ENCODE peak calls at places on chromosomes 5 and 9, in six cellular contexts. I, M, D, Y, O and A are unnamed samples.

GRCh38 chr5:149153193-149153750 is 12.0 kb downstream of the ABLIM3 start:
- DNase-seq in Y (no peak), O (no peak), D (no peak), M (no peak), I (no peak), A (no peak)

GRCh38 chr5:32540446-32540845 is 44.9 kb upstream of the SUB1 start:
- DNase-seq in I (no peak), D (no peak), M (no peak), Y (no peak), O (no peak), A (no peak)

GRCh38 chr9:108186996-108187395 is 668.8 kb downstream of the ACTL7B start:
- DNase-seq in D (no peak), I (no peak), Y (no peak), M (no peak), O (no peak), A (no peak)

GRCh38 chr9:74373348-74373747 is 123.8 kb upstream of the RORB start:
- DNase-seq in D (no peak), M (no peak), O (no peak), Y (no peak), I (no peak), A (no peak)

GRCh38 chr9:37827483-37828165 is 27.0 kb downstream of the DCAF10 start:
- DNase-seq in M (no peak), I (no peak), D (no peak), O (no peak), Y (no peak), A (no peak)

GRCh38 chr9:92159058-92159457 is 43.8 kb upstream of the SPTLC1 start:
- DNase-seq in D (no peak), I (no peak), O (no peak), M (no peak), Y (no peak), A (no peak)

GRCh38 chr5:155587458-155587857 is 573.9 kb downstream of the KIF4B start:
- DNase-seq in Y (no peak), D (no peak), M (no peak), I (no peak), O (no peak), A (no peak)

GRCh38 chr9:111752455-111752854 is 42.3 kb downstream of the SHOC1 start:
- DNase-seq in D (no peak), Y (no peak), M (no peak), I (no peak), O (no peak), A (no peak)

GRCh38 chr5:88842784-88843183 is 40.2 kb downstream of the MEF2C start:
- DNase-seq in O (no peak), I (no peak), Y (no peak), M (no peak), D (no peak), A (no peak)

GRCh38 chr9:124135813-124136365 is 121.9 kb upstream of the NEK6 start:
- DNase-seq in I (no peak), M (no peak), O (no peak), D (peak), Y (no peak), A (no peak)

GRCh38 chr5:94983861-94984535 is 300.9 kb downstream of the MCTP1 start:
- DNase-seq in D (no peak), I (no peak), Y (no peak), M (no peak), O (no peak), A (peak)

GRCh38 chr5:73186976-73187375 is 14.0 kb downstream of the TMEM174 start:
- DNase-seq in Y (no peak), O (no peak), M (no peak), I (no peak), D (no peak), A (no peak)

GRCh38 chr5:10421841-10422691 is 19.6 kb upstream of the ROPN1L start:
- DNase-seq in I (peak), O (no peak), M (no peak), D (no peak), Y (no peak), A (no peak)

GRCh38 chr9:82149647-82150046 is 161.1 kb downstream of the SPATA31D1 start:
- DNase-seq in O (no peak), I (no peak), Y (no peak), M (no peak), D (no peak), A (no peak)
- TF ChIP-seq POLR2A in O (no peak), I (no peak), Y (no peak), M (no peak), D (no peak), A (no peak)

GRCh38 chr5:53381-54174 is 38.4 kb upstream of the PLEKHG4B start:
- DNase-seq in M (no peak), D (no peak), I (no peak), O (no peak), Y (no peak), A (no peak)
- TF ChIP-seq POLR2A in M (no peak), D (no peak), I (no peak), O (no peak), Y (no peak), A (no peak)

GRCh38 chr5:78984611-78985406 is at the start of gene ARSB:
- DNase-seq in D (peak), O (peak), Y (peak), I (peak), M (peak), A (peak)
- TF ChIP-seq POLR2A in D (no peak), O (peak), Y (no peak), I (peak), M (peak), A (peak)

GRCh38 chr5:132495672-132496630 is 5.4 kb upstream of the IRF1 start:
- DNase-seq in O (peak), D (peak), I (peak), M (peak), Y (peak), A (peak)
- TF ChIP-seq POLR2A in O (no peak), D (no peak), I (peak), M (peak), Y (peak), A (peak)

DNA sequence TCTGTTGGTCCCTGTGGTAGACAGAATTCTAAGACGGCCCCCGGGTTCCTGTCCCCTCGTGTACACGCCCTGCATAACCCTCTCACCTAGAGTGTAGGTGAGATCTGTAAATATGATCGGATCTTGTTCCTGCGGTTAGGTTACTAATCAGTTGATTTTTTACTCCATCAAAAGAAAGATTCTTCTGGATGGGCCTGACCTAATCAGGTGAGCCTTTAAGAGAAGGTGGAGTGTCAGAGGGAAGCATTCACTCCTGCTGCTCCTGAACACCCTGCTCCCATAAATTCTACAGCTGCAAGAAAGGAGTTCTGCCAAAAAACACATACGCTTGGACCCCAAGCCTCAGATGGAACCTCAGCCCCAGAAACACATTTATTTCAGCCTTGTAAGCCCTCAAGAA is 15.6 kb upstream of the FUBP3 start:
- DNase-seq in I (no peak), Y (peak), O (no peak), D (no peak), M (no peak), A (no peak)
- TF ChIP-seq POLR2A in I (no peak), Y (no peak), O (no peak), D (no peak), M (no peak), A (no peak)

DNA sequence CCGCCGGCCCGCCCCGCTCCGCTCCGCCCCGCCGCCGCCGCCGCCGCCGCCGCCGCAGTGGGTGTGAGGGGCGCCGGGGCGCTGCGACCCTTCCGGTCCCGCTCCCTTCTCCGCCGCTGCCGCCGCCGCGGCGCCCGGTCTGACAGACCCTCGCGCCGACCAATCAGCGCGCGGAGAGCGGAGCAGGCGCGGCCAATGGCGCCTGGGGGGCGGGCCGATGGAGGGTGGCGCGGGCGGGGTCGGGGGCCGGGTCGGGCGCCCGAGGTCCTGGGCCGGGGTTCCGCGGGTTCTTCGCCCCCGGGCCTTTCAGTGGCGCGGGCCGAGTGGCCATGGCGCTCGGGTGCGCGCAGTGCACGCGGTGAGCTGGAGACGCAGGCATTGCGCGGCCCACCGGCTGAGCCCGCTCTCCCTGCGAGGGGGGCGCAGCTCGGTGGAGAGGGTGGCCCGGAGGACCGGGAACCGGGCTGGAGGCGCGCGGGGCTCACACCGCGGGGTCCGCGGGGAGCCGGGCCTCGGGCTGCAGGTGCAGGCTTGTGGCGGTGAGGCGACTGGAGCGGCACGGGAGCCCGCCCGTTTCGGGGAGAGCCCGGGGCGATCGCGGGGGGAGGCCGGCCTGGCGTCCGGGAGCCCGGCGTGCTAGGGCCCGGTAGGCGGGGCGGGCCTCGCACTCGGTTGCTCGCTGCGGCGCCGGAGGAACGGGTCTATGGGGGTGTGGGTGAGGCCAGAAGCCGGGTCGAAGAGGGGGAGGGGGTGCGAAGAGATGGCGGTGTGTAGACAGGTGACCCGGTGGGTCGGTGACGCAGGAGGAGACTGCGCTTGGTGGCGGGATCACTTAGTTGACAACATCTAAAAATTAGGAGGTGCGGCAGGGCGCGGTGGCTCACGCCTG is at the start of gene MAPK9:
- DNase-seq in D (peak), I (peak), Y (peak), M (peak), O (peak), A (peak)
- TF ChIP-seq POLR2A in D (no peak), I (peak), Y (no peak), M (peak), O (peak), A (peak)